ENCODE peak calls at places on chromosome 2, in seven cellular contexts. One of them, this sample, is unnamed.

GRCh38 chr2:225124311-225124832 is 82.1 kb upstream of the DOCK10 start:
- DNase-seq in transverse colon: no peak
- DNase-seq in mucosa of descending colon: no peak
- DNase-seq in GM12878: no peak
- DNase-seq in IMR-90: peak
- DNase-seq in Caco-2: no peak
- DNase-seq in AG04449: no peak
- DNase-seq in this sample: no peak

GRCh38 chr2:136116111-136116812 is 1.7 kb downstream of the CXCR4 start:
- DNase-seq in transverse colon: peak
- DNase-seq in IMR-90: no peak
- DNase-seq in mucosa of descending colon: peak
- DNase-seq in Caco-2: peak
- DNase-seq in GM12878: no peak
- DNase-seq in AG04449: no peak
- DNase-seq in this sample: no peak

GRCh38 chr2:238906936-238907716 is 59.2 kb downstream of the TWIST2 start:
- DNase-seq in AG04449: no peak
- DNase-seq in IMR-90: no peak
- DNase-seq in mucosa of descending colon: no peak
- DNase-seq in Caco-2: no peak
- DNase-seq in transverse colon: no peak
- DNase-seq in GM12878: no peak
- DNase-seq in this sample: peak

GRCh38 chr2:122100371-122101150 is 345.1 kb downstream of the TSN start:
- DNase-seq in GM12878: no peak
- DNase-seq in transverse colon: no peak
- DNase-seq in Caco-2: no peak
- DNase-seq in IMR-90: peak
- DNase-seq in AG04449: no peak
- DNase-seq in mucosa of descending colon: no peak
- DNase-seq in this sample: peak

GRCh38 chr2:44016282-44016681 is 20.5 kb upstream of the LRPPRC start:
- DNase-seq in transverse colon: peak
- DNase-seq in GM12878: no peak
- DNase-seq in AG04449: no peak
- DNase-seq in mucosa of descending colon: peak
- DNase-seq in IMR-90: peak
- DNase-seq in Caco-2: peak
- DNase-seq in this sample: peak

GRCh38 chr2:188256420-188256819 is 35.3 kb upstream of the GULP1 start:
- DNase-seq in AG04449: no peak
- DNase-seq in Caco-2: no peak
- DNase-seq in IMR-90: peak
- DNase-seq in transverse colon: no peak
- DNase-seq in GM12878: no peak
- DNase-seq in mucosa of descending colon: no peak
- DNase-seq in this sample: no peak

GRCh38 chr2:75801234-75801982 is 90.7 kb upstream of the GCFC2 start:
- DNase-seq in IMR-90: no peak
- DNase-seq in Caco-2: no peak
- DNase-seq in GM12878: peak
- DNase-seq in transverse colon: no peak
- DNase-seq in AG04449: no peak
- DNase-seq in mucosa of descending colon: no peak
- DNase-seq in this sample: no peak

GRCh38 chr2:32711219-32711618 is 83.4 kb downstream of the TTC27 start:
- DNase-seq in Caco-2: no peak
- DNase-seq in AG04449: no peak
- DNase-seq in mucosa of descending colon: no peak
- DNase-seq in IMR-90: peak
- DNase-seq in GM12878: no peak
- DNase-seq in transverse colon: no peak
- DNase-seq in this sample: peak

GRCh38 chr2:80126596-80127189 is 177.9 kb downstream of the LRRTM1 start:
- DNase-seq in Caco-2: no peak
- DNase-seq in transverse colon: no peak
- DNase-seq in AG04449: peak
- DNase-seq in IMR-90: peak
- DNase-seq in mucosa of descending colon: no peak
- DNase-seq in GM12878: no peak
- DNase-seq in this sample: peak

GRCh38 chr2:237118731-237119130 is 33.0 kb downstream of the COPS8 start:
- DNase-seq in IMR-90: peak
- DNase-seq in AG04449: no peak
- DNase-seq in mucosa of descending colon: no peak
- DNase-seq in Caco-2: no peak
- DNase-seq in GM12878: no peak
- DNase-seq in transverse colon: no peak
- DNase-seq in this sample: no peak

GRCh38 chr2:179260224-179260623 is 4.4 kb downstream of the SESTD1 start:
- DNase-seq in GM12878: no peak
- DNase-seq in transverse colon: no peak
- DNase-seq in Caco-2: no peak
- DNase-seq in AG04449: no peak
- DNase-seq in mucosa of descending colon: no peak
- DNase-seq in IMR-90: no peak
- DNase-seq in this sample: no peak

GRCh38 chr2:55721601-55722215 is 28.1 kb upstream of the PNPT1 start:
- DNase-seq in GM12878: no peak
- DNase-seq in IMR-90: peak
- DNase-seq in mucosa of descending colon: no peak
- DNase-seq in AG04449: no peak
- DNase-seq in Caco-2: peak
- DNase-seq in transverse colon: no peak
- DNase-seq in this sample: no peak

GRCh38 chr2:85797959-85798358 is 44.2 kb downstream of the ATOH8 start:
- DNase-seq in IMR-90: peak
- DNase-seq in transverse colon: peak
- DNase-seq in mucosa of descending colon: no peak
- DNase-seq in AG04449: no peak
- DNase-seq in GM12878: no peak
- DNase-seq in Caco-2: peak
- DNase-seq in this sample: peak

GRCh38 chr2:175007510-175007909 is 2.3 kb upstream of the CHN1 start:
- DNase-seq in GM12878: no peak
- DNase-seq in Caco-2: no peak
- DNase-seq in IMR-90: no peak
- DNase-seq in transverse colon: no peak
- DNase-seq in mucosa of descending colon: no peak
- DNase-seq in AG04449: no peak
- DNase-seq in this sample: no peak

GRCh38 chr2:175003875-175004729 is 1.1 kb downstream of the CHN1 start:
- DNase-seq in AG04449: no peak
- DNase-seq in GM12878: no peak
- DNase-seq in IMR-90: no peak
- DNase-seq in Caco-2: no peak
- DNase-seq in mucosa of descending colon: no peak
- DNase-seq in transverse colon: no peak
- DNase-seq in this sample: no peak

GRCh38 chr2:175004730-175004979 is 526 bp downstream of the CHN1 start:
- DNase-seq in Caco-2: no peak
- DNase-seq in IMR-90: no peak
- DNase-seq in GM12878: no peak
- DNase-seq in AG04449: no peak
- DNase-seq in mucosa of descending colon: no peak
- DNase-seq in transverse colon: no peak
- DNase-seq in this sample: no peak

GRCh38 chr2:175002547-175003274 is 2.5 kb downstream of the CHN1 start:
- DNase-seq in IMR-90: no peak
- DNase-seq in Caco-2: no peak
- DNase-seq in mucosa of descending colon: no peak
- DNase-seq in transverse colon: no peak
- DNase-seq in GM12878: no peak
- DNase-seq in AG04449: no peak
- DNase-seq in this sample: no peak

GRCh38 chr2:175004980-175005832 is at the start of gene CHN1:
- DNase-seq in transverse colon: peak
- DNase-seq in GM12878: no peak
- DNase-seq in mucosa of descending colon: peak
- DNase-seq in IMR-90: peak
- DNase-seq in AG04449: no peak
- DNase-seq in Caco-2: peak
- DNase-seq in this sample: peak
- TF ChIP-seq CTCF in transverse colon: no peak
- TF ChIP-seq CTCF in GM12878: no peak
- TF ChIP-seq CTCF in mucosa of descending colon: no peak
- TF ChIP-seq CTCF in IMR-90: peak
- TF ChIP-seq CTCF in AG04449: peak
- TF ChIP-seq CTCF in Caco-2: peak
- TF ChIP-seq CTCF in this sample: no peak

GRCh38 chr2:45258251-45258775 is 249.1 kb upstream of the SIX2 start:
- DNase-seq in mucosa of descending colon: no peak
- DNase-seq in AG04449: no peak
- DNase-seq in Caco-2: no peak
- DNase-seq in GM12878: no peak
- DNase-seq in IMR-90: no peak
- DNase-seq in transverse colon: no peak
- DNase-seq in this sample: no peak

GRCh38 chr2:45257820-45258219 is 248.6 kb upstream of the SIX2 start:
- DNase-seq in mucosa of descending colon: no peak
- DNase-seq in Caco-2: no peak
- DNase-seq in transverse colon: no peak
- DNase-seq in AG04449: no peak
- DNase-seq in IMR-90: no peak
- DNase-seq in GM12878: no peak
- DNase-seq in this sample: no peak

GRCh38 chr2:45259144-45259543 is 249.9 kb upstream of the SIX2 start:
- DNase-seq in GM12878: no peak
- DNase-seq in Caco-2: no peak
- DNase-seq in mucosa of descending colon: no peak
- DNase-seq in transverse colon: no peak
- DNase-seq in AG04449: no peak
- DNase-seq in IMR-90: no peak
- DNase-seq in this sample: no peak

GRCh38 chr2:45260946-45261345 is 251.7 kb upstream of the SIX2 start:
- DNase-seq in mucosa of descending colon: no peak
- DNase-seq in Caco-2: no peak
- DNase-seq in transverse colon: no peak
- DNase-seq in IMR-90: no peak
- DNase-seq in AG04449: no peak
- DNase-seq in GM12878: no peak
- DNase-seq in this sample: no peak

GRCh38 chr2:45259547-45260160 is 250.4 kb upstream of the SIX2 start:
- DNase-seq in AG04449: no peak
- DNase-seq in GM12878: no peak
- DNase-seq in Caco-2: no peak
- DNase-seq in transverse colon: no peak
- DNase-seq in mucosa of descending colon: no peak
- DNase-seq in IMR-90: no peak
- DNase-seq in this sample: no peak
- H3K4me3 ChIP-seq in AG04449: no peak
- H3K4me3 ChIP-seq in GM12878: no peak
- H3K4me3 ChIP-seq in Caco-2: no peak
- H3K4me3 ChIP-seq in transverse colon: no peak
- H3K4me3 ChIP-seq in mucosa of descending colon: no peak
- H3K4me3 ChIP-seq in IMR-90: no peak
- H3K4me3 ChIP-seq in this sample: no peak

DNA sequence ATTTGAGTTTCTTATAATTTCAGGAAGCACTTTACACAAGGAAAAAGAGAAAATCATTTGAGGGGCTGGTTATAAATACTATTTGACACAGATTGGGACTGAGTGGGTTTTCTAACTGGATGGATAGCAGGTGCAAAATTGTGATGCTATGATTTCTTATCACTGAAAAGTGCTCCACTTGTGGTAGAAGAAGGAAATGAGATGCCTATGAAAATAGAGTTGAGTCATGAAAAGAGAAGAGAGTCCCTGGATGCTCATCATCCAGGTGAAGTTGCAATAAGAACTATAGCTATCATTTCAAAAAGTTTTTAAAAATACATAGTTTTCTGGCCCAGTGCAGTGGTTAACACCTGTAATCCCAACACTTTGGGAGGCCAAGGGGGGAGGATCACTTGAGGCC is 39.4 kb upstream of the NFE2L2 start:
- DNase-seq in GM12878: no peak
- DNase-seq in mucosa of descending colon: no peak
- DNase-seq in Caco-2: no peak
- DNase-seq in transverse colon: no peak
- DNase-seq in IMR-90: no peak
- DNase-seq in AG04449: no peak
- DNase-seq in this sample: no peak
- TF ChIP-seq CTCF in GM12878: no peak
- TF ChIP-seq CTCF in mucosa of descending colon: no peak
- TF ChIP-seq CTCF in Caco-2: no peak
- TF ChIP-seq CTCF in transverse colon: no peak
- TF ChIP-seq CTCF in IMR-90: no peak
- TF ChIP-seq CTCF in AG04449: no peak
- TF ChIP-seq CTCF in this sample: no peak

GRCh38 chr2:9211496-9211895 is 4.9 kb downstream of the ASAP2 start:
- DNase-seq in mucosa of descending colon: no peak
- DNase-seq in GM12878: no peak
- DNase-seq in transverse colon: no peak
- DNase-seq in Caco-2: no peak
- DNase-seq in AG04449: no peak
- DNase-seq in IMR-90: no peak
- DNase-seq in this sample: peak

GRCh38 chr2:9213477-9214051 is 7.0 kb downstream of the ASAP2 start:
- DNase-seq in transverse colon: no peak
- DNase-seq in GM12878: no peak
- DNase-seq in AG04449: no peak
- DNase-seq in Caco-2: no peak
- DNase-seq in IMR-90: no peak
- DNase-seq in mucosa of descending colon: no peak
- DNase-seq in this sample: no peak

GRCh38 chr2:9214866-9215265 is 8.3 kb downstream of the ASAP2 start:
- DNase-seq in Caco-2: no peak
- DNase-seq in GM12878: no peak
- DNase-seq in transverse colon: no peak
- DNase-seq in IMR-90: no peak
- DNase-seq in AG04449: no peak
- DNase-seq in mucosa of descending colon: no peak
- DNase-seq in this sample: no peak

GRCh38 chr2:9212010-9212638 is 5.5 kb downstream of the ASAP2 start:
- DNase-seq in IMR-90: no peak
- DNase-seq in mucosa of descending colon: peak
- DNase-seq in transverse colon: peak
- DNase-seq in GM12878: no peak
- DNase-seq in Caco-2: peak
- DNase-seq in AG04449: no peak
- DNase-seq in this sample: no peak

DNA sequence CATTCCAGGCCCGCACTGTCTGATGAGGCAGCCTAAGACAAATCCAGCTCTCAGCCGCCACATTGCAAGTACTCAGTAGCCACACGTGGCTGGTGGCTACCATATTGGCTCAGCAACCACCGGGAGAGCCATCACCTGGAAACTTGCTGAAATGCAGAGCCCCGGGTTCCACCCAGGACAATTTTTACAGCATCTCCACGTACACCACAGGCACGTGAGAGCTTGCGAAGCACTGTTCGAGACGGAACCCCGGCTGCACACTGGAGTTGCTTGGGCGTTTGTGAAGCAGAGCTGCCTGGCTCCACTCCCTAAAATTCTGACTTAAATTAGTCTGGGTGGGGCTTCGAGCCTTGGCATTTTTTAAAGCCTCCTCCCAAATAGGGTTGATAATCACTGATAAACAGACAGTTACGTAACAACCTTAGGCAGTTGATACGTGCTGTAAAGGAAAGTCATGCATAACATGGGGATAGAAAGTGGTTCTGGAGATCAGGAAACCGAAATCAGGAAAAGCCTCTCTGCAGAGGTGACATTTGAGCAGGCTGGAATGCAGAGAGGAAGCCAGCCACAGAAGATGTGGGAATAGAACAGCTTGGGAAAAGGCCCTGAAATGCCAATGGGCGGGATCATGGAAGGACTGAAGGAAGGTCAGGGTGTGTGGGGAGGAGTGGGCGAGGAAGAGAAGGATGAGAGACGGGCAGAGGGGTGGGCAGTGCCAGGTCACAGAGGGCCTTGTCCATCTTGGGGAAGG is 6.2 kb downstream of the ASAP2 start:
- DNase-seq in AG04449: no peak
- DNase-seq in GM12878: no peak
- DNase-seq in IMR-90: no peak
- DNase-seq in Caco-2: no peak
- DNase-seq in transverse colon: no peak
- DNase-seq in mucosa of descending colon: peak
- DNase-seq in this sample: no peak
- H3K4me3 ChIP-seq in AG04449: no peak
- H3K4me3 ChIP-seq in GM12878: no peak
- H3K4me3 ChIP-seq in IMR-90: no peak
- H3K4me3 ChIP-seq in Caco-2: no peak
- H3K4me3 ChIP-seq in transverse colon: no peak
- H3K4me3 ChIP-seq in mucosa of descending colon: no peak
- H3K4me3 ChIP-seq in this sample: no peak